ENCODE peak calls at places on chromosomes 13 and 19, in four cellular contexts. U is A549, K is K562, T is HepG2. V is an unnamed sample.

GRCh38 chr19:39671739-39672363 is 16.1 kb downstream of the LGALS16 start:
- DNase-seq in U (peak), K (no peak), T (peak), V (peak)

GRCh38 chr13:26390203-26390602 is 136.3 kb downstream of the CDK8 start:
- DNase-seq in U (no peak), K (no peak), T (no peak), V (no peak)

GRCh38 chr19:38304866-38305429 is 897 bp downstream of the C19orf33 start:
- DNase-seq in U (peak), K (peak), T (peak), V (peak)

GRCh38 chr19:52336117-52336811 is at the start of gene ZNF610:
- DNase-seq in U (no peak), K (no peak), T (peak), V (peak)

GRCh38 chr19:6828306-6828697 is 55.8 kb downstream of the VAV1 start:
- DNase-seq in U (peak), K (peak), T (no peak), V (no peak)

GRCh38 chr19:52297601-52298358 is 811 bp downstream of the ZNF480 start:
- DNase-seq in U (no peak), K (no peak), T (no peak), V (no peak)

GRCh38 chr13:20685042-20685441 is 18.5 kb upstream of the IL17D start:
- DNase-seq in U (no peak), K (no peak), T (no peak), V (no peak)

GRCh38 chr13:23621316-23621645 is 51.1 kb downstream of the TNFRSF19 start:
- DNase-seq in U (peak), K (no peak), T (peak), V (no peak)

GRCh38 chr13:110352735-110353134 is 45.7 kb downstream of the COL4A2 start:
- DNase-seq in U (no peak), K (peak), T (no peak), V (peak)

GRCh38 chr19:30522359-30522758 is 150.2 kb downstream of the ZNF536 start:
- DNase-seq in U (no peak), K (no peak), T (no peak), V (no peak)

GRCh38 chr13:99577934-99578917 is 77.0 kb downstream of the TM9SF2 start:
- DNase-seq in U (no peak), K (no peak), T (peak), V (no peak)

GRCh38 chr13:39048806-39049205 is 10.6 kb downstream of the NHLRC3 start:
- DNase-seq in U (no peak), K (no peak), T (no peak), V (no peak)

GRCh38 chr13:102556806-102557205 is 40.0 kb upstream of the TPP2 start:
- DNase-seq in U (no peak), K (no peak), T (no peak), V (no peak)

GRCh38 chr13:29991343-29991742 is 140.9 kb upstream of the UBL3 start:
- DNase-seq in U (no peak), K (no peak), T (no peak), V (no peak)

GRCh38 chr13:27182054-27182453 is 10.4 kb upstream of the USP12 start:
- DNase-seq in U (no peak), K (no peak), T (no peak), V (no peak)

GRCh38 chr13:74449811-74450524 is 315.8 kb upstream of the KLF12 start:
- DNase-seq in U (no peak), K (no peak), T (no peak), V (no peak)

GRCh38 chr19:54209058-54209747 is 8.5 kb downstream of the RPS9 start:
- DNase-seq in U (no peak), K (no peak), T (no peak), V (no peak)

DNA sequence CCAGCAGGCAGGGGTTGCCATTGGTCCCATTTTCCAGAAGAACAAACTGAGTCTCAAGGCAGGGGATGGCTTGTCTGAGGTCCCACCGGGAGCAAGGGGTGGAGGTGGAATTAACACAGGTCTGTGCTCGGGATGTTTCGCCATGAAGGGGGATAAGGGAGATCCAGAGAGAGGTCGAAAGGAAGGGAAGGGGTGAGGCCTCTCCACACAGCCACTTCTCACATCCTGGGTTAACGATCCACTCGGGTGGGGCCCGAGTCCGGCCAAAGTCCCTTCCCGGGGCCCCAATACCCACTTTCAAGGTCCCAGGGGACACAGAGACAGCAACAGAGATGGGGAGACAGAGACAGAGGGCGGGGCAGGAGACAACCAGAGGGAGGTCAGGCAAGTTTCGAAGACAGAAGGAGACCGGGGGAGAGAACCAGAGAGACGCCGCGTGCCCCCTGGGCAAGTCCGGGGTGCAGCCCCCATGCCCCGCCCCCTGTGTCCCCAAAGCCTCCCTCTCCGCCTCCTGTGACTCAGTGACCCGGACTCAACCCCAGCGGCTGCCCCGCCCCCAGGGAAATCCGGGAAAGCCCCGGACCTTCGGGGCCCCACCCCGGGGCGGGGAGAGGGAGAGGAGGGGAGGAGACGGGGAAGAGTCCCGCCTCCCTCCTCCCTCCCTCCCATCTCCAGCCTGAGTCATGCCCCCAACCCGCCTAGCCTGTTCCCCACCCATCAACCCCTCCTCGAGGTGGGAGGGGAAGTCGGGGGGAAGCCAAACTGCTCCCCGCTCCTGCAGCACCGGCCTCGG is 1.4 kb upstream of the BCL3 start:
- DNase-seq in U (peak), K (peak), T (peak), V (no peak)
- TF ChIP-seq RNF2 in U (no peak), K (no peak), T (no peak), V (no peak)

GRCh38 chr19:15332311-15332996 is at the start of gene BRD4:
- DNase-seq in U (peak), K (peak), T (no peak), V (no peak)

GRCh38 chr19:15337202-15337601 is 4.9 kb upstream of the BRD4 start:
- DNase-seq in U (no peak), K (no peak), T (no peak), V (no peak)

GRCh38 chr19:15328312-15328711 is 4.0 kb downstream of the BRD4 start:
- DNase-seq in U (no peak), K (no peak), T (no peak), V (no peak)

GRCh38 chr19:15330801-15331418 is 1.4 kb downstream of the BRD4 start:
- DNase-seq in U (peak), K (peak), T (no peak), V (no peak)

DNA sequence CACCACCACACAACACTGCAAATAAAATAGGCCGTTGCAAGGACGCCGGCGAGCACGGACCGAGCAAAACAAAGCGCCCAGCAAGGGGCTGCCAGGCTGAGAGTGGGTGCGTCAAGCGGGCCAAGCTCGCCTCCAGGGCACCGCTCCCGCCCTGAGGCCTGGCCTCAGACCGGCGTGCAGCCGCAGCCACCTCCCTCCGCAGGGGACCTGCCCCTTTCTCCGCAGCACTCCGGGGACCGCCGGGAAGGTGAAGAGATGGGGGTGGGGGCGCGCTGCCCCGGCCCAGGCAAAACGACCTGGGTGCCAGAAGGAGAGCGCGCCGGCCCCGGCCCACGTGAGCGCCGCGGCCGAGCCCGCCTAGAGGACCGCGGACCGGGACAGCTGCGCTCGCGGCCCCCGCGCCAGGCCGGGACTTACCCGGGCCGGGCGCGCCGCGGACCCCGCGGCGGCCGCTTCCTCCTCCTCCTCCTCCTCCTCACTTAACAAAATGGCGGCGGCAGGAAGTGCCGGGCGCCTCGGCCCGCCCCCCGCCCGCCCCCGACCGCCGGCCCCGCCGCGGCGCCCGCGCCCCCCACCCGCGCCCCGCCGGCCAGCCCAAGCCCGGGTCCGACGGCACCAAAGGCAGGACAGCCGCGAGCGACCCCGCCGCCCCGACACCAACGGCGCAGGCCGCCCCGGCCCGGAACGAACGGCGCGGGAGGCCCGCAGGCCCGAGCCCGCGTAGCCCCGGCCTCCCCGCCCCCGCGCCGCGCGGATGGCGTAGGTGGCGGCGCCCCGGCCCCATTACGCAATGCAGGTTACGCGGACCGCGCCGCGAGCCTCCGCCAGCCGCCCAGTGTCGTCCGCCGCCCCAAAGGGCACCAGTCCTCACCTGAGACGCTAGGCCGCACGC is 674 bp downstream of the BRD4 start:
- DNase-seq in U (peak), K (peak), T (no peak), V (peak)
- TF ChIP-seq RNF2 in U (no peak), K (no peak), T (no peak), V (no peak)

GRCh38 chr13:43401364-43401763 is 378.0 kb downstream of the DNAJC15 start:
- DNase-seq in U (no peak), K (no peak), T (no peak), V (no peak)
- TF ChIP-seq RNF2 in U (no peak), K (no peak), T (no peak), V (no peak)

GRCh38 chr13:53012707-53013106 is 15.9 kb upstream of the OLFM4 start:
- DNase-seq in U (no peak), K (no peak), T (no peak), V (no peak)
- TF ChIP-seq RNF2 in U (no peak), K (no peak), T (no peak), V (no peak)

DNA sequence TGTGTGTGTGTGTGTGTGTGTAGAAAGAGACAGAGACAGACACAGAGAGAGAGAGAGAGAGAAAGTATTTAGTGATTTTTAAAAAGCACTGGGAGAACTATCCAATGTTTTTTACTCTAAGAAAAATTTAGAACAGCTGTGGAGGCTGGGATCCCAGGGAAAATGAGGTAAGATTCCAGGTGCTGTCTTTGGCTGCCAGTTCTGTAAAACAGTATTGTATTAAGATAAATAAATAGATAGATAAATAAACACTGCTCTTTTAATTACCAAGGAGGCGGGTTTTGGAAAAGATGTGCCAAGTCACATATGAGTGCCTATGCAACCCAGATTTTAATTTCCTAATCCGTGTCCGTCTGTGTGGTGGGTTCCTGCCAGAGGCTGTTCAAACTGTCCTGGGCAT is 270.8 kb upstream of the DACH1 start:
- DNase-seq in U (no peak), K (no peak), T (no peak), V (no peak)
- TF ChIP-seq RNF2 in U (no peak), K (no peak), T (no peak), V (no peak)

GRCh38 chr19:17680235-17680722 is 7.9 kb downstream of the UNC13A start:
- DNase-seq in U (peak), K (peak), T (no peak), V (no peak)
- TF ChIP-seq RNF2 in U (no peak), K (peak), T (no peak), V (no peak)

GRCh38 chr19:35073941-35074340 is 32.4 kb downstream of the HPN start:
- DNase-seq in U (no peak), K (no peak), T (no peak), V (no peak)

GRCh38 chr19:35076026-35076370 is 34.5 kb downstream of the HPN start:
- DNase-seq in U (no peak), K (no peak), T (no peak), V (no peak)

GRCh38 chr19:35074426-35075201 is 33.1 kb downstream of the HPN start:
- DNase-seq in U (no peak), K (no peak), T (no peak), V (no peak)

GRCh38 chr19:35076657-35077056 is 35.1 kb downstream of the HPN start:
- DNase-seq in U (no peak), K (no peak), T (no peak), V (no peak)

DNA sequence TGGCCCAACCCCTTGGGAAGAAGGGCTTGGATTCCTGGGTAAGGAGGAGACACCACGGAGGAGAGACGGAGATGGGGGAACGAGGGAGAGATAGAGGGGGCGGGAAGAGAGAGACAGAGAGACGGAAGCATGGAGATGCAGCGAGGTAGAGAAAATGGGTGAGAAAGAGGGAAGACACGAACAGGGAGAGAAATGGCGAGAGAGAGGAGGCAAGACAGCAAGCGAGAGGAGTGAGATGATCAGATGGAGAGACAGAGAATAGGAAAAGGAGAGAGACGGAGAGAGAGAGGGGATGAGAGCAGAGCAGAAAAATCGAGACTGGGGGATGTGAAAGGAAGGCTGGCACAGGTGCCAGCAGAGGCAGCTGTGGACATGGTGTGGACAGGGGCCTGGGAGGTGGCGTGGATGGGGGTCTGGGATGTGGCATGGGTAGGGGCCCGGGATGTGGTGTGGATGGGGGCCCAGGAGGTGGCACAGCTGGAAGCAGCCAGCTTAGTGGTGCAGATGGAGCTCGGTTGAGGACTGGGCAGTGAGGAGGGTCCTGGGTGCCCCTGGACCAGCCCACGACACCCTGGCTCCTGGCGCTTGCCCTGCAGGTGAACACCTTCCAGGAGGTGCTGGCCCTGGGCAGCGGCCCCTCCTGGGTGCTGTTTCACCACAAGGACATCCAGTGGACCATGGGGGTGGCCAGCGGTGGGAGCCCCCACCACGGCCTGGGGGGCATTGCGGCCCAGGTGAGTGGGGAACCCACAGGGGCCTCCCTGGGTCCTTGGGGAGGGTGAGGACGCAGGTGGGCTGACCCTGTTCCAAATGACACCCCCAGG is 33.9 kb downstream of the HPN start:
- DNase-seq in U (no peak), K (no peak), T (no peak), V (no peak)
- TF ChIP-seq RNF2 in U (no peak), K (no peak), T (no peak), V (no peak)

V was measured in H1.